ENCODE peak calls at places on chromosomes 7 and 10, in eight cellular contexts. J is central memory CD4-positive, alpha-beta T cell; O is T-helper 9 cell; D is amniotic epithelial cell; P is cardiac muscle cell; C is nephron progenitor cell; M is hypothalamus; G is NT2/D1. F is an unnamed sample.

GRCh38 chr7:155644178-155644970 is at the start of gene RBM33:
- DNase-seq in D (peak), O (peak), P (peak), G (peak), J (peak), M (peak), C (peak), F (peak)

GRCh38 chr7:3000566-3000965 is 43.1 kb downstream of the CARD11 start:
- DNase-seq in O (no peak), M (no peak), G (no peak), C (no peak), D (no peak), P (no peak), J (no peak), F (no peak)

GRCh38 chr10:49700997-49701396 is 21.5 kb downstream of the C10orf53 start:
- DNase-seq in D (no peak), G (no peak), O (no peak), P (peak), J (no peak), M (no peak), C (peak), F (no peak)

GRCh38 chr10:70648427-70648826 is 23.9 kb upstream of the ADAMTS14 start:
- DNase-seq in C (no peak), O (no peak), G (no peak), D (no peak), P (no peak), J (no peak), M (no peak), F (peak)

GRCh38 chr7:18534481-18534880 is 38.9 kb downstream of the HDAC9 start:
- DNase-seq in M (no peak), P (no peak), G (no peak), O (no peak), D (peak), C (no peak), J (no peak), F (no peak)

GRCh38 chr7:55177068-55177530 is 158.3 kb downstream of the EGFR start:
- DNase-seq in J (no peak), M (no peak), D (peak), P (no peak), O (no peak), C (no peak), G (no peak), F (no peak)

GRCh38 chr10:71880425-71881306 is 29.6 kb upstream of the PSAP start:
- DNase-seq in M (peak), O (no peak), P (no peak), C (no peak), J (no peak), D (no peak), G (no peak), F (no peak)

GRCh38 chr10:78424721-78425120 is 391.1 kb downstream of the RPS24 start:
- DNase-seq in D (peak), J (no peak), O (no peak), M (no peak), G (no peak), P (peak), C (no peak), F (no peak)

GRCh38 chr10:48470115-48470892 is 134.6 kb downstream of the ARHGAP22 start:
- DNase-seq in C (peak), M (no peak), P (peak), J (no peak), D (peak), O (no peak), G (peak), F (no peak)

GRCh38 chr7:17301491-17302101 is 3.1 kb downstream of the AHR start:
- DNase-seq in O (peak), M (no peak), P (peak), D (no peak), G (no peak), C (peak), J (peak), F (no peak)

GRCh38 chr7:151317936-151318335 is 23.7 kb upstream of the NUB1 start:
- DNase-seq in M (no peak), C (no peak), O (no peak), P (no peak), G (no peak), J (no peak), D (no peak), F (no peak)

GRCh38 chr10:6384031-6384430 is 181.3 kb downstream of the PFKFB3 start:
- DNase-seq in M (no peak), O (no peak), J (no peak), G (no peak), C (no peak), P (no peak), D (no peak), F (no peak)

GRCh38 chr10:6055929-6056328 is 6.2 kb downstream of the IL2RA start:
- DNase-seq in O (no peak), G (no peak), D (no peak), M (no peak), J (no peak), P (no peak), C (no peak), F (no peak)

GRCh38 chr10:119079572-119080520 is 771 bp downstream of the EIF3A start:
- DNase-seq in C (peak), M (peak), J (peak), D (peak), G (no peak), P (peak), O (peak), F (no peak)

GRCh38 chr7:1986366-1987083 is 246.2 kb downstream of the MAD1L1 start:
- DNase-seq in D (no peak), C (no peak), G (no peak), J (peak), M (no peak), O (no peak), P (no peak), F (peak)

GRCh38 chr7:29969706-29970105 is 19.9 kb downstream of the SCRN1 start:
- DNase-seq in G (no peak), M (no peak), O (no peak), P (no peak), D (no peak), J (no peak), C (no peak), F (peak)

GRCh38 chr10:97018251-97019212 is 167.2 kb downstream of the SLIT1 start:
- DNase-seq in D (no peak), C (no peak), M (no peak), J (no peak), G (no peak), O (no peak), P (no peak), F (no peak)

GRCh38 chr7:71015260-71015900 is 116.6 kb upstream of the GALNT17 start:
- DNase-seq in G (no peak), D (no peak), C (no peak), M (no peak), J (no peak), P (no peak), O (no peak), F (no peak)

GRCh38 chr7:151311294-151311864 is 30.2 kb upstream of the NUB1 start:
- DNase-seq in M (no peak), P (no peak), D (no peak), J (no peak), G (peak), C (no peak), O (no peak), F (no peak)

GRCh38 chr10:120838941-120839340 is 12.2 kb upstream of the WDR11 start:
- DNase-seq in C (no peak), J (no peak), G (no peak), D (no peak), M (no peak), P (no peak), O (no peak), F (no peak)

GRCh38 chr10:43728425-43728824 is 79.7 kb upstream of the ZNF32 start:
- DNase-seq in D (no peak), P (no peak), O (no peak), G (no peak), J (no peak), M (no peak), C (no peak), F (no peak)

GRCh38 chr7:63067897-63068585 is 930.6 kb upstream of the ZNF722 start:
- DNase-seq in C (no peak), J (no peak), P (no peak), D (no peak), G (no peak), M (no peak), O (no peak), F (no peak)

GRCh38 chr7:101990811-101991418 is 173.5 kb downstream of the CUX1 start:
- DNase-seq in O (no peak), G (no peak), D (no peak), C (no peak), M (peak), P (no peak), J (no peak), F (no peak)

GRCh38 chr7:83547526-83547925 is 101.4 kb downstream of the SEMA3E start:
- DNase-seq in P (peak), O (no peak), J (no peak), M (no peak), C (no peak), G (no peak), D (peak), F (no peak)

GRCh38 chr7:76196786-76197185 is 4.9 kb upstream of the SRRM3 start:
- DNase-seq in O (no peak), M (no peak), D (no peak), J (no peak), C (no peak), P (no peak), G (no peak), F (no peak)

GRCh38 chr7:10122573-10123100 is 851.0 kb upstream of the PHF14 start:
- DNase-seq in P (peak), D (no peak), G (peak), C (peak), M (peak), J (no peak), O (no peak), F (peak)

GRCh38 chr10:52740913-52741675 is 31.5 kb downstream of the MBL2 start:
- DNase-seq in D (peak), G (peak), O (no peak), P (peak), J (no peak), M (peak), C (peak), F (peak)

GRCh38 chr10:49298666-49298989 is 342 bp upstream of the C10orf71 start:
- DNase-seq in C (peak), G (no peak), D (no peak), J (no peak), M (no peak), O (no peak), P (peak), F (no peak)

GRCh38 chr10:89129850-89130396 is 77.2 kb downstream of the CH25H start:
- DNase-seq in J (no peak), P (no peak), O (no peak), M (peak), C (no peak), G (no peak), D (peak), F (no peak)

GRCh38 chr7:149462101-149462520 is 1.2 kb upstream of the ZNF777 start:
- DNase-seq in O (no peak), C (no peak), D (no peak), J (no peak), P (no peak), M (no peak), G (no peak), F (no peak)